ENCODE peak calls at places on chromosomes 3 and 15, in eight cellular contexts. W, R, G, J, O, Y, A and M are unnamed samples.

GRCh38 chr3:151923901-151924300 is 50.5 kb downstream of the SUCNR1 start:
- DNase-seq in A (no peak), R (no peak), Y (no peak), J (no peak), G (no peak), O (no peak), W (no peak), M (peak)

GRCh38 chr3:121781611-121782010 is 32.1 kb upstream of the GOLGB1 start:
- DNase-seq in R (no peak), Y (no peak), W (no peak), A (no peak), J (no peak), O (no peak), G (no peak), M (no peak)

GRCh38 chr15:27433604-27434003 is 462.6 kb downstream of the GABRG3 start:
- DNase-seq in Y (no peak), R (no peak), A (no peak), O (no peak), G (no peak), W (no peak), J (no peak), M (no peak)

GRCh38 chr3:169192643-169193042 is 470.9 kb downstream of the MECOM start:
- DNase-seq in G (no peak), R (no peak), Y (no peak), W (no peak), J (no peak), O (no peak), A (no peak), M (no peak)

GRCh38 chr3:54427951-54428871 is 305.9 kb downstream of the CACNA2D3 start:
- DNase-seq in G (peak), W (peak), J (no peak), A (peak), O (peak), Y (peak), R (no peak), M (peak)

GRCh38 chr3:159726231-159726964 is 262.2 kb upstream of the IL12A start:
- DNase-seq in A (no peak), G (no peak), W (no peak), J (no peak), R (no peak), O (no peak), Y (peak), M (no peak)

GRCh38 chr3:196821806-196822355 is 45.8 kb upstream of the SENP5 start:
- DNase-seq in Y (no peak), A (no peak), J (no peak), W (no peak), G (no peak), R (no peak), O (no peak), M (no peak)

GRCh38 chr15:84658080-84658787 is at the start of gene NMB:
- DNase-seq in G (peak), Y (peak), J (peak), R (peak), O (peak), A (peak), W (peak), M (peak)

GRCh38 chr3:98272126-98272525 is 8.1 kb downstream of the OR5H6 start:
- DNase-seq in G (no peak), A (no peak), O (no peak), J (no peak), Y (no peak), W (no peak), R (no peak), M (no peak)

GRCh38 chr3:27487383-27487782 is 3.2 kb upstream of the SLC4A7 start:
- DNase-seq in Y (no peak), G (no peak), J (no peak), W (no peak), O (no peak), A (no peak), R (no peak), M (no peak)

GRCh38 chr3:59809750-59810444 is 760.1 kb upstream of the CFAP20DC start:
- DNase-seq in G (peak), O (no peak), R (no peak), Y (no peak), W (no peak), A (peak), J (no peak), M (peak)

GRCh38 chr3:115113367-115113766 is 33.7 kb downstream of the ZBTB20 start:
- DNase-seq in Y (peak), A (no peak), W (no peak), O (no peak), G (no peak), R (no peak), J (no peak), M (no peak)